ENCODE peak calls at places on chromosomes 4 and X, in five cellular contexts. K, D, I, E and L are unnamed samples.

GRCh38 chr4:2402053-2402452 is 16.4 kb downstream of the ZFYVE28 start:
- DNase-seq in K (peak; percentile 99), D (peak; percentile 89), I (peak; percentile 82), E (peak; percentile 68), L (peak; percentile 40)

GRCh38 chrX:107117993-107118321 is 665 bp downstream of the RBM41 start:
- DNase-seq in K (no peak), D (no peak), I (no peak), E (no peak), L (no peak)

GRCh38 chrX:107684956-107685385 is 56.7 kb downstream of the PRPS1 start:
- DNase-seq in K (peak; percentile 78), D (peak; percentile 55), I (no peak), E (peak; percentile 93), L (peak; percentile 58)

GRCh38 chr4:143286733-143287570 is 49.7 kb upstream of the GAB1 start:
- DNase-seq in K (no peak), D (no peak), I (no peak), E (no peak), L (no peak)

GRCh38 chrX:16687514-16687913 is 25.0 kb downstream of the CTPS2 start:
- DNase-seq in K (no peak), D (no peak), I (no peak), E (no peak), L (no peak)

GRCh38 chr4:159075531-159075932 is 27.3 kb upstream of the RAPGEF2 start:
- DNase-seq in K (no peak), D (no peak), I (no peak), E (no peak), L (no peak)

GRCh38 chr4:158541506-158541905 is 19.8 kb downstream of the RXFP1 start:
- DNase-seq in K (no peak), D (no peak), I (no peak), E (no peak), L (no peak)

GRCh38 chrX:19852014-19853005 is 35.1 kb downstream of the SH3KBP1 start:
- DNase-seq in K (no peak), D (no peak), I (no peak), E (no peak), L (no peak)

GRCh38 chr4:83238849-83239248 is 45.7 kb downstream of the COQ2 start:
- DNase-seq in K (no peak), D (no peak), I (no peak), E (no peak), L (no peak)

GRCh38 chr4:117692538-117692937 is 341.7 kb upstream of the NDST3 start:
- DNase-seq in K (no peak), D (no peak), I (no peak), E (no peak), L (no peak)

GRCh38 chrX:118188977-118189376 is 72.4 kb upstream of the KLHL13 start:
- DNase-seq in K (no peak), D (peak; percentile 68), I (no peak), E (no peak), L (no peak)

GRCh38 chrX:100829730-100830129 is 9.5 kb downstream of the CSTF2 start:
- DNase-seq in K (no peak), D (no peak), I (no peak), E (no peak), L (no peak)

GRCh38 chrX:151543706-151544105 is 19.8 kb upstream of the PASD1 start:
- DNase-seq in K (peak; percentile 38), D (no peak), I (no peak), E (no peak), L (peak; percentile 38)

GRCh38 chr4:123986268-123986798 is 589.7 kb downstream of the SPRY1 start:
- DNase-seq in K (no peak), D (no peak), I (no peak), E (no peak), L (no peak)

GRCh38 chr4:122700178-122700725 is 32.3 kb upstream of the BBS12 start:
- DNase-seq in K (no peak), D (peak; percentile 30), I (no peak), E (no peak), L (no peak)

GRCh38 chr4:76756416-76756815 is 141.5 kb downstream of the SOWAHB start:
- DNase-seq in K (no peak), D (no peak), I (no peak), E (no peak), L (no peak)

GRCh38 chr4:2850966-2851782 is 7.5 kb downstream of the ADD1 start:
- DNase-seq in K (no peak), D (no peak), I (no peak), E (no peak), L (no peak)

GRCh38 chr4:98584265-98584664 is 74.1 kb downstream of the TSPAN5 start:
- DNase-seq in K (no peak), D (no peak), I (no peak), E (no peak), L (no peak)

GRCh38 chr4:41319553-41319952 is 62.8 kb downstream of the UCHL1 start:
- DNase-seq in K (no peak), D (no peak), I (no peak), E (no peak), L (no peak)

GRCh38 chrX:105837227-105837626 is 14.9 kb downstream of the NRK start:
- DNase-seq in K (no peak), D (peak; percentile 46), I (no peak), E (no peak), L (no peak)

GRCh38 chr4:185424905-185425599 is 712 bp downstream of the UFSP2 start:
- DNase-seq in K (no peak), D (no peak), I (no peak), E (no peak), L (no peak)

GRCh38 chr4:161919442-161920220 is 244.2 kb downstream of the FSTL5 start:
- DNase-seq in K (no peak), D (no peak), I (no peak), E (no peak), L (no peak)

GRCh38 chr4:73080789-73081188 is 11.3 kb upstream of the COX18 start:
- DNase-seq in K (no peak), D (no peak), I (no peak), E (no peak), L (no peak)

GRCh38 chr4:150297861-150298474 is 219.7 kb downstream of the DCLK2 start:
- DNase-seq in K (no peak), D (peak; percentile 62), I (no peak), E (no peak), L (no peak)

GRCh38 chr4:88219099-88219498 is 60.7 kb upstream of the ABCG2 start:
- DNase-seq in K (no peak), D (peak; percentile 68), I (no peak), E (no peak), L (peak; percentile 47)

GRCh38 chr4:26583538-26583864 is 383 bp upstream of the TBC1D19 start:
- DNase-seq in K (no peak), D (no peak), I (no peak), E (no peak), L (no peak)

GRCh38 chr4:156560701-156561100 is 410.9 kb downstream of the PDGFC start:
- DNase-seq in K (no peak), D (no peak), I (no peak), E (no peak), L (no peak)

GRCh38 chrX:119692241-119693031 is 532 bp downstream of the SEPTIN6 start:
- DNase-seq in K (peak; percentile 34), D (peak; percentile 47), I (peak; percentile 62), E (peak; percentile 54), L (no peak)

GRCh38 chr4:38795087-38795486 is 9.5 kb downstream of the TLR1 start:
- DNase-seq in K (no peak), D (no peak), I (no peak), E (no peak), L (no peak)

GRCh38 chr4:1345905-1346780 is 865 bp upstream of the UVSSA start:
- DNase-seq in K (peak; percentile 66), D (peak; percentile 82), I (no peak), E (peak; percentile 72), L (peak; percentile 68)
- TF ChIP-seq CTCF in K (no peak), D (peak; percentile 32), I (no peak), E (peak; percentile 35), L (no peak)

DNA sequence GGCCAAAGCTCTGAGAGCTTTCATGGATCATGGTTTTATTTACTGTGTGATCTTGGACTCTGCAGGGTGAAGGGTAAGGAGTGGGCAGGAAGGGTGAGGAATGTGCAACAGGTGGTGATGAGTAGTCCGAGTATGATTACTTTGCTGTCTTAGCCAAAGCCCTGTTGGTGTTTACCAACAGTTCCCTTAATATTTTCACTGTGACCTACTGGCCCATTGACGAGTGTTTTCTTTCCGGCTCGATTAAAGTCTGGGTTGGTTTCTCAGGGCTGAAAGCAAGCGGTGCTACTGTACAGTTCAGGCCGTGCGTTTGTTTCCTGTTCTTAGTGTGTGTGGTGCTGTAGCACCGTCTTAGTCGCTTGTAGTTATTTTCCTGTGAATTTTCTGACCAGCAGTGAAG is 2.6 kb downstream of the ARHGAP24 start:
- DNase-seq in K (no peak), D (no peak), I (no peak), E (no peak), L (no peak)
- H3K4me1 ChIP-seq in K (no peaks in the 10 kb centered on the region), D (peaks cover 5% of the 10 kb centered on the region), I (no peaks in the 10 kb centered on the region), E (no peaks in the 10 kb centered on the region), L (peaks cover 5% of the 10 kb centered on the region)

GRCh38 chrX:102651242-102651967 is at the start of gene GPRASP1:
- DNase-seq in K (peak; percentile 61), D (peak; percentile 57), I (peak; percentile 68), E (peak; percentile 57), L (no peak)

GRCh38 chrX:102650903-102651241 is 411 bp upstream of the GPRASP1 start:
- DNase-seq in K (no peak), D (no peak), I (no peak), E (no peak), L (no peak)

GRCh38 chrX:102654696-102655095 is 3.4 kb downstream of the GPRASP1 start:
- DNase-seq in K (no peak), D (no peak), I (no peak), E (no peak), L (no peak)

DNA sequence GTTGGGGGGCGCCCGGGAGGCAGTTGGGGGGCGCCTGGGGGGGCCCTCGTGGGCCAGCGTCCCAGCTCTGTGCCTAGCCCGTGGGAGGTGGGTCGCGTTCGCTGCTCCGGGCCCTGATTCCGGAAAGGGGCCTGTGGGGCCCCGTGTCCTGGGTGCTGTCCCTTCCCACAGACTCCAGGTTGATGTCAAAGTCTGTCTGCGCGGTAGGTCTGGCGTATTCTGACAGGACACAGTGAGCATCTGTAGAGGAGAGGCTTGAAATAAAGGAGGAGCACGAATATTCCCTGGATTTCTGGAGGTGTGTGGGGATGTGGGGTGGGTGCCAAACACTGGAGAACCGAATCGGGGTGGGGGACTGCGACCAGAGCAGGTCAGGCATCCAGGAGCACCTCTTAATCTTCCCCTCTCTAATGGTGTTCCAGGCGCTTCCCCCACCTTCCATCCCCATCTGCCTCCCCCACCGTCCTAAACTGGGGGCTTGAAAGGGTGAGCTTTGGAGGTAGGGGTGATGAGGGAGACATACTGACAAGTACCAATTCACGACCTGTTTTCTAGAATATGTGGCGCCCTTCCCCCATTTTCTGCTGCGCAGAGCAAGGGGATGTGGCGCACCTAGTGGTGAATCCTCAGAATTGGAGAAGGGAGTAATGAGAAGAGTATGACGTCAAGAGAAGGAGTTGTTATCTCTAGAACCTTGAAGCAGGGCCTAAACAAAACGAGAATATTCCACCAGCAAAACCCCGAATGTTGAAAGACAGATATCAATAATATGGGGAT is 873 bp downstream of the GPRASP1 start:
- DNase-seq in K (no peak), D (peak; percentile 15), I (no peak), E (no peak), L (no peak)
- TF ChIP-seq CTCF in K (peak; percentile 65), D (peak; percentile 67), I (no peak), E (peak; percentile 40), L (no peak)

DNA sequence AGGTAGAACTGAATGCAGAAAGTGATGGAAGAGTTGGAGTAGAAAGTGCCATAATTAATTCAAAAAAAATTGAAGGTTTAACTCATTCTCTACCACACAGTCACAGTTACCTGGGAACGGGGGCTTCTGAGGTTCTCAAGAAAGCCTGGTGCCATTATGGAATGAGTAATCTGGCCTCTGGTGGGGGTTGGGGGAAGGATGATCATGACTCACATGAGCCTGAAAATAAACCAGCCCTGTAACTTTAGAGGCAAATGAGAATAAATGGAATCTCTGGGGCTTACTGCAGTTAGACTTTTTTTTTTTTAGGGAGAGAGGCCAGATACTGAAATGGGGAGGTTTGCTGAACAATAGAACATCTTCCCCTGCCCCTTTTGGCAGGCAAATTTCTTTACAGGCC is 55.3 kb downstream of the SOD3 start:
- DNase-seq in K (no peak), D (no peak), I (no peak), E (no peak), L (no peak)
- H3K4me1 ChIP-seq in K (peaks cover 3% of the 10 kb centered on the region), D (no peaks in the 10 kb centered on the region), I (no peaks in the 10 kb centered on the region), E (no peaks in the 10 kb centered on the region), L (no peaks in the 10 kb centered on the region)